ENCODE peak calls at places on chromosomes 6 and 20, in five cellular contexts. One of them, this sample, is unnamed.

GRCh38 chr20:51534764-51535386 is 7.6 kb downstream of the NFATC2 start:
- DNase-seq in astrocyte: no peak
- DNase-seq in cardiac muscle cell: no peak
- DNase-seq in sigmoid colon: no peak
- DNase-seq in brain microvascular endothelial cell: no peak
- DNase-seq in this sample: no peak

GRCh38 chr6:136284909-136285308 is 4.7 kb downstream of the BCLAF1 start:
- DNase-seq in brain microvascular endothelial cell: no peak
- DNase-seq in astrocyte: peak; percentile 37
- DNase-seq in sigmoid colon: no peak
- DNase-seq in cardiac muscle cell: peak; percentile 50
- DNase-seq in this sample: no peak

GRCh38 chr20:36777152-36777551 is 3.6 kb upstream of the DSN1 start:
- DNase-seq in sigmoid colon: no peak
- DNase-seq in brain microvascular endothelial cell: no peak
- DNase-seq in astrocyte: no peak
- DNase-seq in cardiac muscle cell: no peak
- DNase-seq in this sample: no peak

GRCh38 chr20:58228484-58229197 is at the start of gene ANKRD60:
- DNase-seq in cardiac muscle cell: peak; percentile 71
- DNase-seq in astrocyte: peak; percentile 65
- DNase-seq in sigmoid colon: peak; percentile 59
- DNase-seq in brain microvascular endothelial cell: peak; percentile 65
- DNase-seq in this sample: peak; percentile 7

GRCh38 chr20:50930139-50931047 is 844 bp downstream of the ADNP start:
- DNase-seq in sigmoid colon: no peak
- DNase-seq in cardiac muscle cell: no peak
- DNase-seq in brain microvascular endothelial cell: no peak
- DNase-seq in astrocyte: no peak
- DNase-seq in this sample: no peak

GRCh38 chr6:156791261-156791850 is 14.2 kb downstream of the ARID1B start:
- DNase-seq in astrocyte: peak; percentile 59
- DNase-seq in cardiac muscle cell: peak; percentile 81
- DNase-seq in sigmoid colon: no peak
- DNase-seq in brain microvascular endothelial cell: peak; percentile 39
- DNase-seq in this sample: no peak

GRCh38 chr20:32885952-32886351 is 27.2 kb downstream of the EFCAB8 start:
- DNase-seq in sigmoid colon: no peak
- DNase-seq in astrocyte: no peak
- DNase-seq in brain microvascular endothelial cell: no peak
- DNase-seq in cardiac muscle cell: no peak
- DNase-seq in this sample: no peak

GRCh38 chr6:13049666-13050254 is 278.6 kb downstream of the TBC1D7 start:
- DNase-seq in brain microvascular endothelial cell: no peak
- DNase-seq in sigmoid colon: no peak
- DNase-seq in astrocyte: no peak
- DNase-seq in cardiac muscle cell: no peak
- DNase-seq in this sample: no peak

GRCh38 chr6:35596448-35597442 is 84.0 kb upstream of the TULP1 start:
- DNase-seq in brain microvascular endothelial cell: peak; percentile 75
- DNase-seq in astrocyte: peak; percentile 95
- DNase-seq in sigmoid colon: no peak
- DNase-seq in cardiac muscle cell: peak; percentile 88
- DNase-seq in this sample: no peak

GRCh38 chr6:111185954-111186353 is 98.7 kb downstream of the SLC16A10 start:
- DNase-seq in sigmoid colon: no peak
- DNase-seq in cardiac muscle cell: no peak
- DNase-seq in brain microvascular endothelial cell: no peak
- DNase-seq in astrocyte: no peak
- DNase-seq in this sample: no peak

GRCh38 chr6:21494505-21494904 is 99.0 kb upstream of the SOX4 start:
- DNase-seq in brain microvascular endothelial cell: no peak
- DNase-seq in sigmoid colon: no peak
- DNase-seq in cardiac muscle cell: no peak
- DNase-seq in astrocyte: no peak
- DNase-seq in this sample: no peak

GRCh38 chr6:49713346-49713745 is at the start of gene CRISP2:
- DNase-seq in cardiac muscle cell: no peak
- DNase-seq in astrocyte: no peak
- DNase-seq in sigmoid colon: no peak
- DNase-seq in brain microvascular endothelial cell: no peak
- DNase-seq in this sample: no peak

GRCh38 chr6:30688569-30688968 is 2.1 kb upstream of the PPP1R18 start:
- DNase-seq in astrocyte: no peak
- DNase-seq in sigmoid colon: no peak
- DNase-seq in cardiac muscle cell: no peak
- DNase-seq in brain microvascular endothelial cell: no peak
- DNase-seq in this sample: no peak

GRCh38 chr20:10487354-10488115 is 52.4 kb downstream of the SLX4IP start:
- DNase-seq in astrocyte: peak; percentile 59
- DNase-seq in cardiac muscle cell: no peak
- DNase-seq in sigmoid colon: no peak
- DNase-seq in brain microvascular endothelial cell: no peak
- DNase-seq in this sample: no peak

GRCh38 chr6:73388433-73388799 is 6.2 kb upstream of the DDX43 start:
- DNase-seq in astrocyte: no peak
- DNase-seq in cardiac muscle cell: no peak
- DNase-seq in brain microvascular endothelial cell: no peak
- DNase-seq in sigmoid colon: no peak
- DNase-seq in this sample: no peak

GRCh38 chr20:20367681-20368413 is at the start of gene INSM1:
- DNase-seq in brain microvascular endothelial cell: no peak
- DNase-seq in sigmoid colon: no peak
- DNase-seq in astrocyte: no peak
- DNase-seq in cardiac muscle cell: no peak
- DNase-seq in this sample: peak; percentile 78

GRCh38 chr6:64984947-64985346 is 722.1 kb downstream of the EYS start:
- DNase-seq in sigmoid colon: no peak
- DNase-seq in brain microvascular endothelial cell: no peak
- DNase-seq in astrocyte: no peak
- DNase-seq in cardiac muscle cell: no peak
- DNase-seq in this sample: no peak

GRCh38 chr6:167817016-167817415 is 9.7 kb upstream of the AFDN start:
- DNase-seq in brain microvascular endothelial cell: no peak
- DNase-seq in cardiac muscle cell: no peak
- DNase-seq in sigmoid colon: no peak
- DNase-seq in astrocyte: no peak
- DNase-seq in this sample: no peak

GRCh38 chr6:63740709-63741108 is 105.1 kb downstream of the PHF3 start:
- DNase-seq in brain microvascular endothelial cell: peak; percentile 65
- DNase-seq in astrocyte: peak; percentile 89
- DNase-seq in cardiac muscle cell: peak; percentile 79
- DNase-seq in sigmoid colon: no peak
- DNase-seq in this sample: no peak

GRCh38 chr6:126063512-126064146 is 77.3 kb downstream of the TRMT11 start:
- DNase-seq in cardiac muscle cell: no peak
- DNase-seq in sigmoid colon: no peak
- DNase-seq in astrocyte: peak; percentile 69
- DNase-seq in brain microvascular endothelial cell: peak; percentile 51
- DNase-seq in this sample: no peak

GRCh38 chr6:80742481-80742880 is 636.0 kb downstream of the BCKDHB start:
- DNase-seq in astrocyte: peak; percentile 39
- DNase-seq in sigmoid colon: no peak
- DNase-seq in cardiac muscle cell: peak; percentile 64
- DNase-seq in brain microvascular endothelial cell: peak; percentile 33
- DNase-seq in this sample: no peak

GRCh38 chr6:20703049-20703448 is 168.8 kb downstream of the CDKAL1 start:
- DNase-seq in astrocyte: no peak
- DNase-seq in cardiac muscle cell: no peak
- DNase-seq in sigmoid colon: no peak
- DNase-seq in brain microvascular endothelial cell: no peak
- DNase-seq in this sample: no peak

GRCh38 chr6:22149081-22149480 is 147.8 kb downstream of the PRL start:
- DNase-seq in astrocyte: no peak
- DNase-seq in sigmoid colon: no peak
- DNase-seq in brain microvascular endothelial cell: no peak
- DNase-seq in cardiac muscle cell: no peak
- DNase-seq in this sample: no peak

GRCh38 chr6:85464722-85465150 is 14.9 kb downstream of the NT5E start:
- DNase-seq in sigmoid colon: no peak
- DNase-seq in brain microvascular endothelial cell: peak; percentile 95
- DNase-seq in cardiac muscle cell: peak; percentile 57
- DNase-seq in astrocyte: peak; percentile 91
- DNase-seq in this sample: no peak

GRCh38 chr6:84094050-84094435 is 60.5 kb downstream of the MRAP2 start:
- DNase-seq in sigmoid colon: no peak
- DNase-seq in astrocyte: peak; percentile 51
- DNase-seq in cardiac muscle cell: no peak
- DNase-seq in brain microvascular endothelial cell: no peak
- DNase-seq in this sample: no peak

GRCh38 chr6:159522877-159523547 is 170.0 kb downstream of the SOD2 start:
- DNase-seq in cardiac muscle cell: no peak
- DNase-seq in brain microvascular endothelial cell: no peak
- DNase-seq in sigmoid colon: no peak
- DNase-seq in astrocyte: no peak
- DNase-seq in this sample: no peak

GRCh38 chr6:108656834-108657233 is 96.1 kb downstream of the FOXO3 start:
- DNase-seq in sigmoid colon: no peak
- DNase-seq in brain microvascular endothelial cell: no peak
- DNase-seq in astrocyte: no peak
- DNase-seq in cardiac muscle cell: no peak
- DNase-seq in this sample: no peak

GRCh38 chr6:165092881-165093595 is 216.4 kb downstream of the C6orf118 start:
- DNase-seq in cardiac muscle cell: no peak
- DNase-seq in sigmoid colon: no peak
- DNase-seq in astrocyte: no peak
- DNase-seq in brain microvascular endothelial cell: no peak
- DNase-seq in this sample: no peak

GRCh38 chr20:37804584-37805566 is 98.1 kb upstream of the VSTM2L start:
- DNase-seq in brain microvascular endothelial cell: no peak
- DNase-seq in astrocyte: no peak
- DNase-seq in cardiac muscle cell: no peak
- DNase-seq in sigmoid colon: no peak
- DNase-seq in this sample: peak; percentile 14
- H3K27ac ChIP-seq in brain microvascular endothelial cell: no peak overlapping the region
- H3K27ac ChIP-seq in astrocyte: no peak overlapping the region
- H3K27ac ChIP-seq in cardiac muscle cell: no peak overlapping the region
- H3K27ac ChIP-seq in sigmoid colon: no peak overlapping the region
- H3K27ac ChIP-seq in this sample: peak overlapping the region; percentile 50

GRCh38 chr6:34563513-34563870 is 7.4 kb upstream of the SPDEF start:
- DNase-seq in astrocyte: no peak
- DNase-seq in cardiac muscle cell: no peak
- DNase-seq in sigmoid colon: no peak
- DNase-seq in brain microvascular endothelial cell: no peak
- DNase-seq in this sample: no peak
- H3K27ac ChIP-seq in astrocyte: no peak overlapping the region
- H3K27ac ChIP-seq in cardiac muscle cell: no peak overlapping the region
- H3K27ac ChIP-seq in sigmoid colon: no peak overlapping the region
- H3K27ac ChIP-seq in brain microvascular endothelial cell: no peak overlapping the region
- H3K27ac ChIP-seq in this sample: no peak overlapping the region

GRCh38 chr6:117441824-117442264 is 16.1 kb upstream of the ROS1 start:
- DNase-seq in astrocyte: peak; percentile 73
- DNase-seq in sigmoid colon: no peak
- DNase-seq in brain microvascular endothelial cell: no peak
- DNase-seq in cardiac muscle cell: peak; percentile 89
- DNase-seq in this sample: no peak
- H3K27ac ChIP-seq in astrocyte: peak overlapping the region; percentile 85
- H3K27ac ChIP-seq in sigmoid colon: no peak overlapping the region
- H3K27ac ChIP-seq in brain microvascular endothelial cell: peak overlapping the region; percentile 49
- H3K27ac ChIP-seq in cardiac muscle cell: no peak overlapping the region
- H3K27ac ChIP-seq in this sample: no peak overlapping the region

DNA sequence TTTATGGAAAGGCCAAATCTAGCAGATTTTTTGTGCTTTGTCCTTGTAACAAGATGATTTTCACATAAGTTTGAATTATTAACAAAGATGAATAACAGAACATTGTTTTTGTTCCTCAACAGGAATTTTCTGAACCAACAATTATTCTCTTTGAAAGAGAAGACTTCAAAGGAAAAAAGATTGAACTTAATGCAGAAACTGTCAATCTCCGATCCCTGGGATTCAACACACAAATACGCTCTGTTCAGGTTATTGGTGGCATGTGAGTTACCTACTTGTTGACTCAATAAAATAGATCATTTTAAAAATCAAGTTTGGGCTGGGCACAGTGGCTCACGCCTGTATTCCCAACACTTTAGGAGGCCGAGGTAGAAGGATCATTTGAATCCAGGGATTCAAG is 70.9 kb downstream of the RTN4IP1 start:
- DNase-seq in brain microvascular endothelial cell: no peak
- DNase-seq in astrocyte: no peak
- DNase-seq in sigmoid colon: no peak
- DNase-seq in cardiac muscle cell: no peak
- DNase-seq in this sample: no peak
- H3K27ac ChIP-seq in brain microvascular endothelial cell: no peak overlapping the region
- H3K27ac ChIP-seq in astrocyte: no peak overlapping the region
- H3K27ac ChIP-seq in sigmoid colon: no peak overlapping the region
- H3K27ac ChIP-seq in cardiac muscle cell: no peak overlapping the region
- H3K27ac ChIP-seq in this sample: no peak overlapping the region

GRCh38 chr6:3788408-3789017 is 37.0 kb upstream of the PXDC1 start:
- DNase-seq in astrocyte: no peak
- DNase-seq in cardiac muscle cell: peak; percentile 90
- DNase-seq in brain microvascular endothelial cell: no peak
- DNase-seq in sigmoid colon: no peak
- DNase-seq in this sample: no peak

GRCh38 chr6:3793545-3793944 is 42.0 kb upstream of the PXDC1 start:
- DNase-seq in brain microvascular endothelial cell: no peak
- DNase-seq in cardiac muscle cell: no peak
- DNase-seq in sigmoid colon: no peak
- DNase-seq in astrocyte: peak; percentile 47
- DNase-seq in this sample: no peak

GRCh38 chr6:3791526-3792212 is 40.2 kb upstream of the PXDC1 start:
- DNase-seq in astrocyte: no peak
- DNase-seq in sigmoid colon: no peak
- DNase-seq in cardiac muscle cell: no peak
- DNase-seq in brain microvascular endothelial cell: no peak
- DNase-seq in this sample: no peak

GRCh38 chr6:3789018-3789895 is 37.7 kb upstream of the PXDC1 start:
- DNase-seq in cardiac muscle cell: peak; percentile 55
- DNase-seq in sigmoid colon: no peak
- DNase-seq in astrocyte: peak; percentile 87
- DNase-seq in brain microvascular endothelial cell: no peak
- DNase-seq in this sample: no peak

DNA sequence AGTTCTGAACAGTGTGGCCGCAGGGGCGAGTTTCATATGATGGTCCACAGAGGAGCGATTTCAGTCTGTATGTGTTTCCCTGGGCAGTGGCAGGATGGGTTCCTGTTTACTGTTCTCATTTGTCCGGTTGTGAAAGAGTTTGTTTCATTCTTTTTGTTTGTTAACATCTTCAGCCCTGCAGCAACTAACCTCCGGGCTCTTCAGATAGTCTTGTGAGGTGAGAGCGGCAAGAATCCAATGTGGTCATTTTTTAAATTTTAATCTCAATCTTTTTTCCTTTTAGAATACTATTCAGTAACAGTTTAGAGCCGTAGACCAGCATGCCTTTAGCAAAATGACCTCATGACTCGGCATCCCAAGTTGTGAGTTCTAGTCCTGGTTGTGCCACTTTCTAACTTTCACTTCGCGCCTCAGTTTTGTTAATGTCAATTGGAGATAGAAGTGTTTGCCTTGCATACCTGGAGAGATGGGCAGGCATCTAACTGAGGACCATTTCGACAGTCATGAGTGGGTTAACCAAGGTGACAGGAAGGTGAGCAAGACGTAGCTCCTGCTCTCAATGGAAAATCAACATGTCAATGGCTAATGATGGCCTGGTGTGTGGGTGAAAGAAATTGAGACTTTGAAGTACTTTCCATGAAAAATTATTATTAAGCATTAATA is 38.5 kb upstream of the PXDC1 start:
- DNase-seq in brain microvascular endothelial cell: no peak
- DNase-seq in cardiac muscle cell: no peak
- DNase-seq in sigmoid colon: no peak
- DNase-seq in astrocyte: no peak
- DNase-seq in this sample: no peak
- H3K27ac ChIP-seq in brain microvascular endothelial cell: no peak overlapping the region
- H3K27ac ChIP-seq in cardiac muscle cell: no peak overlapping the region
- H3K27ac ChIP-seq in sigmoid colon: no peak overlapping the region
- H3K27ac ChIP-seq in astrocyte: peak overlapping the region; percentile 70
- H3K27ac ChIP-seq in this sample: no peak overlapping the region